ENCODE peak calls at places on chromosomes 12 and 14, in six cellular contexts. B, W, Q, U, S and V are unnamed samples.

GRCh38 chr12:76094754-76095153 is 10.3 kb upstream of the NAP1L1 start:
- DNase-seq in B (no peak), W (no peak), Q (no peak), U (no peak), S (no peak), V (no peak)

GRCh38 chr14:83006071-83006670 is 1472.5 kb upstream of the SEL1L start:
- DNase-seq in B (peak; percentile 63), W (no peak), Q (no peak), U (no peak), S (no peak), V (no peak)

GRCh38 chr12:121770802-121771625 is 22.5 kb downstream of the RHOF start:
- DNase-seq in B (no peak), W (no peak), Q (no peak), U (no peak), S (no peak), V (no peak)

GRCh38 chr14:50620341-50620740 is 47.8 kb downstream of the SAV1 start:
- DNase-seq in B (no peak), W (no peak), Q (no peak), U (no peak), S (no peak), V (no peak)

GRCh38 chr12:132572106-132572505 is 38.3 kb downstream of the LRCOL1 start:
- DNase-seq in B (no peak), W (no peak), Q (no peak), U (no peak), S (no peak), V (no peak)

GRCh38 chr14:74898694-74899093 is 17.0 kb downstream of the DLST start:
- DNase-seq in B (peak; percentile 83), W (no peak), Q (no peak), U (peak; percentile 58), S (no peak), V (no peak)

GRCh38 chr12:27821259-27821973 is 41.4 kb upstream of the MANSC4 start:
- DNase-seq in B (peak; percentile 76), W (peak; percentile 79), Q (no peak), U (peak; percentile 66), S (peak; percentile 72), V (peak; percentile 27)

GRCh38 chr14:60753264-60754126 is 18.9 kb downstream of the MNAT1 start:
- DNase-seq in B (peak; percentile 70), W (no peak), Q (peak; percentile 6), U (no peak), S (no peak), V (no peak)

GRCh38 chr12:51852404-51853137 is 4.1 kb upstream of the FIGNL2 start:
- DNase-seq in B (no peak), W (no peak), Q (no peak), U (no peak), S (no peak), V (no peak)

GRCh38 chr12:100987552-100988277 is 193.1 kb downstream of the ANO4 start:
- DNase-seq in B (peak; percentile 25), W (peak; percentile 23), Q (no peak), U (peak; percentile 52), S (peak; percentile 72), V (no peak)

GRCh38 chr12:4201333-4202105 is 72.0 kb upstream of the CCND2 start:
- DNase-seq in B (no peak), W (no peak), Q (no peak), U (no peak), S (no peak), V (no peak)

GRCh38 chr14:100789460-100790417 is 36.2 kb upstream of the MEG3 start:
- DNase-seq in B (no peak), W (no peak), Q (no peak), U (no peak), S (no peak), V (no peak)

GRCh38 chr12:24488906-24489619 is 459.8 kb downstream of the BCAT1 start:
- DNase-seq in B (no peak), W (no peak), Q (no peak), U (no peak), S (no peak), V (no peak)

GRCh38 chr12:94769040-94769420 is 118.7 kb upstream of the TMCC3 start:
- DNase-seq in B (no peak), W (no peak), Q (no peak), U (no peak), S (no peak), V (no peak)

GRCh38 chr14:104115691-104116543 is 22.5 kb upstream of the KIF26A start:
- DNase-seq in B (no peak), W (no peak), Q (no peak), U (no peak), S (no peak), V (no peak)

GRCh38 chr14:55374771-55375170 is 36.9 kb downstream of the ATG14 start:
- DNase-seq in B (no peak), W (no peak), Q (no peak), U (no peak), S (no peak), V (no peak)

GRCh38 chr12:6605425-6606330 is 1.5 kb downstream of the CHD4 start:
- DNase-seq in B (peak; percentile 38), W (no peak), Q (no peak), U (no peak), S (peak; percentile 28), V (no peak)

GRCh38 chr12:8860165-8860961 is 37.9 kb downstream of the A2ML1 start:
- DNase-seq in B (peak; percentile 49), W (peak; percentile 20), Q (no peak), U (peak; percentile 19), S (peak; percentile 6), V (no peak)

GRCh38 chr12:114501474-114501807 is 95.5 kb upstream of the TBX5 start:
- DNase-seq in B (no peak), W (no peak), Q (no peak), U (no peak), S (no peak), V (no peak)

GRCh38 chr12:43736921-43737440 is 21.6 kb downstream of the PUS7L start:
- DNase-seq in B (no peak), W (no peak), Q (no peak), U (no peak), S (no peak), V (no peak)

GRCh38 chr12:19951664-19952063 is 416.7 kb upstream of the PDE3A start:
- DNase-seq in B (no peak), W (no peak), Q (no peak), U (no peak), S (no peak), V (no peak)

GRCh38 chr14:71466251-71466650 is 466.0 kb upstream of the RGS6 start:
- DNase-seq in B (no peak), W (no peak), Q (no peak), U (no peak), S (no peak), V (no peak)

GRCh38 chr14:41606249-41607118 is at the start of gene LRFN5:
- DNase-seq in B (peak; percentile 11), W (no peak), Q (no peak), U (peak; percentile 34), S (no peak), V (no peak)

GRCh38 chr14:95515523-95516517 is 630 bp downstream of the SYNE3 start:
- DNase-seq in B (peak; percentile 48), W (no peak), Q (peak; percentile 77), U (peak; percentile 70), S (no peak), V (no peak)

GRCh38 chr12:118537481-118537917 is 161.1 kb downstream of the SUDS3 start:
- DNase-seq in B (no peak), W (no peak), Q (no peak), U (no peak), S (no peak), V (no peak)

GRCh38 chr14:104357689-104358527 is 219.5 kb downstream of the KIF26A start:
- DNase-seq in B (no peak), W (no peak), Q (no peak), U (no peak), S (no peak), V (no peak)

GRCh38 chr14:98292191-98292590 is 979.8 kb downstream of the BCL11B start:
- DNase-seq in B (no peak), W (no peak), Q (no peak), U (no peak), S (no peak), V (no peak)

GRCh38 chr14:68628605-68629310 is 164.1 kb downstream of the ZFP36L1 start:
- DNase-seq in B (peak; percentile 67), W (no peak), Q (no peak), U (peak; percentile 59), S (no peak), V (no peak)